ENCODE peak calls at places on chromosomes 11 and 22, in six cellular contexts. T is osteoblast, X is colonic mucosa, B is neural progenitor cell, G is cardiac muscle cell, E is esophagus squamous epithelium. Z is an unnamed sample.

GRCh38 chr11:77497368-77497767 is 23.5 kb upstream of the PAK1 start:
- DNase-seq in T (peak; percentile 48), X (no peak), B (no peak), G (no peak), E (no peak), Z (no peak)

GRCh38 chr11:73423506-73423905 is 47.3 kb downstream of the RELT start:
- DNase-seq in T (no peak), X (no peak), B (no peak), G (no peak), E (no peak), Z (no peak)

GRCh38 chr11:4418403-4418802 is 24.9 kb upstream of the TRIM21 start:
- DNase-seq in T (no peak), X (no peak), B (no peak), G (no peak), E (no peak), Z (no peak)

GRCh38 chr11:2678396-2678795 is 21.4 kb downstream of the KCNQ1OT1 start:
- DNase-seq in T (peak; percentile 25), X (no peak), B (no peak), G (no peak), E (no peak), Z (no peak)

GRCh38 chr11:62176766-62177165 is 13.2 kb upstream of the SCGB1D1 start:
- DNase-seq in T (no peak), X (no peak), B (no peak), G (no peak), E (no peak), Z (no peak)

GRCh38 chr11:112085822-112086421 is 634 bp downstream of the TIMM8B start:
- DNase-seq in T (peak; percentile 80), X (peak; percentile 41), B (no peak), G (peak; percentile 39), E (no peak), Z (no peak)

GRCh38 chr11:114738954-114739353 is 60.6 kb downstream of the NXPE2 start:
- DNase-seq in T (peak; percentile 70), X (peak; percentile 61), B (peak; percentile 71), G (peak; percentile 59), E (no peak), Z (no peak)

GRCh38 chr11:47514825-47515647 is 37.9 kb downstream of the CELF1 start:
- DNase-seq in T (peak; percentile 86), X (no peak), B (no peak), G (no peak), E (no peak), Z (no peak)

GRCh38 chr11:88179141-88179540 is 3.9 kb upstream of the RAB38 start:
- DNase-seq in T (no peak), X (no peak), B (no peak), G (no peak), E (no peak), Z (no peak)

GRCh38 chr11:1939006-1939626 is 8.0 kb upstream of the MRPL23 start:
- DNase-seq in T (peak; percentile 90), X (no peak), B (no peak), G (no peak), E (no peak), Z (no peak)

GRCh38 chr11:61747389-61748285 is 4.8 kb upstream of the MYRF start:
- DNase-seq in T (peak; percentile 99), X (peak; percentile 86), B (peak; percentile 88), G (peak; percentile 87), E (no peak), Z (peak; percentile 15)

GRCh38 chr22:27877501-27877900 is 41.6 kb downstream of the PITPNB start:
- DNase-seq in T (no peak), X (no peak), B (no peak), G (no peak), E (no peak), Z (no peak)
- H3K27ac ChIP-seq in T (peak overlapping the region; percentile 40), X (no peak overlapping the region), B (no peak overlapping the region), G (peak overlapping the region; percentile 34), E (peak overlapping the region; percentile 16), Z (peak overlapping the region; percentile 25)

DNA sequence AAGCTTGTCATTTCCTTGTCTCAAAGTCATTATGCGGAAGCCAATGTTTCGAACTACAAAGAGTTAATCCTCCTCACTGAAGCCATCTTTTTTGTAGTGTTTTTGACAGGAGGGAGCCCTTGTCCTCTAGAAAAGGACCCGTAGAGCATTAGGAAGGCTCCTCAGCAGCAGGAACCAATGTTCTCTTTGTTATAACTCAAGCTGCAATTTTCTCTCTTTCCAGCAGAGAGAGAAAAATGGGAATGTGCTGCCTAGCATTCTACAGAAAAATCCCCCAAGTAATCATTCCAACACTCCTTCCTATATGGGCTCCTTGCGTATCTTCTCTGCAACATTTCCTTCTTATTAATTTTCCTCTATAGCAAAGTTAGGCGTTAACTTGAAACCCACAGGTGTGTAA is 30.6 kb downstream of the SC5D start:
- DNase-seq in T (no peak), X (no peak), B (peak; percentile 56), G (no peak), E (no peak), Z (no peak)
- TF ChIP-seq CTCF in T (no peak), X (no peak), B (peak; percentile 24), G (no peak), E (no peak), Z (no peak)

GRCh38 chr11:27388001-27388400 is 25.0 kb upstream of the CCDC34 start:
- DNase-seq in T (no peak), X (no peak), B (no peak), G (no peak), E (no peak), Z (no peak)

GRCh38 chr11:27383645-27384044 is 20.6 kb upstream of the CCDC34 start:
- DNase-seq in T (no peak), X (no peak), B (no peak), G (no peak), E (no peak), Z (no peak)

GRCh38 chr11:27386176-27386575 is 23.2 kb upstream of the CCDC34 start:
- DNase-seq in T (no peak), X (no peak), B (no peak), G (no peak), E (no peak), Z (no peak)

GRCh38 chr11:27387362-27387761 is 24.3 kb upstream of the CCDC34 start:
- DNase-seq in T (no peak), X (no peak), B (no peak), G (no peak), E (no peak), Z (no peak)

DNA sequence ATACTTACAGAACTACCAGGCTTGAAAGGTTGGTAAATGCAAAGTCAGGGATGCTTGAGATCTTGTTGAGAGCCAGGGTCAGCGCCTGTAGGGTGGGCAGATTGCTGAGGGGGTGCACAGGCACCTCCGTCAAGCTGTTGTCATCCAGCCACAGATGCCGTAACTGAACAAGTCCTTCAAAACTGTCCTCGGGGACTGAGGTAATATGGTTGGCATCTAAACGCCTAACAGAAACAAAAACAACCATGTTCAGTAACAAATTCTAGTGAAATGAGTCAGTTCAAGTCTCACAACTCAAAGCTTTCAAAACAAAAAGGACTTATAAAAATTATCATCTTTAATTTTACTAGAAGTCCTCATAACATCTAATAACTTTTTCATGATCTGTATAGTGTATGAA is 22.2 kb upstream of the CCDC34 start:
- DNase-seq in T (peak; percentile 52), X (no peak), B (no peak), G (no peak), E (no peak), Z (peak; percentile 14)
- H3K27ac ChIP-seq in T (peak overlapping the region; percentile 80), X (no peak overlapping the region), B (no peak overlapping the region), G (peak overlapping the region; percentile 37), E (no peak overlapping the region), Z (peak overlapping the region; percentile 48)

GRCh38 chr22:43008509-43008908 is 6.4 kb downstream of the PACSIN2 start:
- DNase-seq in T (no peak), X (peak; percentile 80), B (no peak), G (no peak), E (no peak), Z (no peak)

GRCh38 chr22:43008921-43009320 is 6.0 kb downstream of the PACSIN2 start:
- DNase-seq in T (no peak), X (no peak), B (no peak), G (no peak), E (no peak), Z (no peak)

GRCh38 chr22:43006016-43006505 is 8.9 kb downstream of the PACSIN2 start:
- DNase-seq in T (no peak), X (no peak), B (no peak), G (no peak), E (no peak), Z (no peak)

GRCh38 chr22:43006753-43007152 is 8.2 kb downstream of the PACSIN2 start:
- DNase-seq in T (peak; percentile 27), X (no peak), B (no peak), G (no peak), E (no peak), Z (no peak)

DNA sequence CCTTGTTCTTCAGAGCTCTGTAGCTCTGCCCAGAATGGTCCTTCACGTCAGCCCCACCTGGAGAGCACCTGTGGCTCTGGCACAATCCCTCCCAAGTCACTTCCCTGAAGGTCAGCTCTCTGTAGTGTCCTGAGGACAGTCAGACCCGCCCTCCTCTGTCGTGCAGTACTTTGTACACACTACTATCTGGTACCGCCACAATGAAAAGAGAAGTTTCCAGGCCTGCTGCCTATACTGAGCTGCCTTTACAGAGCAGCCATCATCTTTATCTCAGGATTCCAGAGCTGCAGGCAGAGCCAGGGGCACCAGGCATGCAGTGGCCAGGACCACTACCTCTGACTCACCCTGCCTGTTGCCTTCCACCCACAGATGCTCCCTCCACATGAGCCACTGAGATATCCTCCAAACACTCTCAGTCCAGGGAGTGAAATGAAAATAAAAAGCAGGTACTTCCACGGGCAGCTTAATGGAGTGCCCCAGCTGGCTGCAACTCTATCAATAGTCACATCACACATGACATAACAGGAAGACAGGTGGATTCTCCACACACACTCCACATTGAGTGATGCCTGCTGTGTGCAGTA is 7.3 kb downstream of the PACSIN2 start:
- DNase-seq in T (peak; percentile 87), X (peak; percentile 85), B (no peak), G (peak; percentile 55), E (no peak), Z (no peak)
- TF ChIP-seq CTCF in T (no peak), X (no peak), B (no peak), G (no peak), E (no peak), Z (no peak)

GRCh38 chr22:19806213-19807160 is 45.9 kb downstream of the TBX1 start:
- DNase-seq in T (peak; percentile 80), X (peak; percentile 92), B (no peak), G (no peak), E (peak; percentile 34), Z (no peak)
- H3K27ac ChIP-seq in T (no peak overlapping the region), X (no peak overlapping the region), B (no peak overlapping the region), G (no peak overlapping the region), E (peak overlapping the region; percentile 25), Z (no peak overlapping the region)

DNA sequence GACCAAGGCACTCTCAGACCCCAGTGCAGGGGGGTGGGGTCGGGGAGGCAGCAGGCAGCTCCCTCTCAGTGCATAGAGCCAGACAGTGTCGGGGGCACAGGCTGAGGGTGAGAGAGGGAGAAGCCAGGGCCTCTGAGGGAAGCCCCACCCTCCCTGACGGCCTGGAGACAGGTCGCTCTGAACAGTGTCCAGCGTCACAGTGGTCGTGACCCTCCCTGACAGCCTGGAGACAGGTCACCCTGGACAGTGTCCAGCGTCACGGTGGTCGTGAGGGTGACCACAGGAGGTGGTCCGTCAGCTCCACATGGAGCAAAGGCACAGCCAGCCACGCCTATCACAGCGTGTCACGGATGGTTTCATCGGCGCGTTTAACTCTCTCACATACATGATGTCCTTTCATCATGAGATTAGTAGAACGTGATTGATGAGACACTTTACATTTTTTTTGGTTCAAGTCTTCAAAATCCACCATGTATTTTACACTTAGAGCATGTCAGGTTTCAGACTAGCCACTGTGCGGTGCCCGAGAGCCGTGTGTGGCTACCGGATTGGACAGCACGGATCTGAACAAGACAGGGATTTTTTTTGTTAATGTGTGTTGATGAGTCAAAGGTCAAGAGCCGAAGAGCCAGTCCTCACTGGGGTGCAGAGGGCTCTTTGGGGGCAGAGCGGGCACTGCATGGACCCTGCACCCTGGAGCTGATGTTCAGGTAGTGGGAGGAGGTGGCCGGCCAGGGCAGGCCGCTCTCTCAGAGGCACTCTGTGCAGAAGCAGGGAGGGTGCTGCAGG is 23.9 kb upstream of the PANX2 start:
- DNase-seq in T (peak; percentile 98), X (peak; percentile 64), B (peak; percentile 40), G (peak; percentile 58), E (no peak), Z (no peak)
- TF ChIP-seq CTCF in T (peak; percentile 98), X (peak; percentile 64), B (peak; percentile 43), G (peak; percentile 93), E (peak; percentile 63), Z (peak; percentile 51)

Z was measured in thoracic aorta.